ENCODE peak calls at places on chromosomes 2 and 18, in five cellular contexts. One of them, this sample, is unnamed.

GRCh38 chr2:101160454-101160853 is 9.3 kb upstream of the TBC1D8 start:
- DNase-seq in T-helper 9 cell: no peak
- DNase-seq in endothelial cell of umbilical vein: peak
- DNase-seq in NCI-H146: no peak
- DNase-seq in stimulated activated CD8-positive, alpha-beta memory T cell treated with anti-CD3 and anti-CD28 coated beads, Interleukin-12 subunit alpha, Interleukin-12 subunit beta, amount 100 ng/mL, for 1 hour: no peak
- DNase-seq in this sample: no peak

GRCh38 chr2:9336209-9336533 is 87.2 kb downstream of the ITGB1BP1 start:
- DNase-seq in T-helper 9 cell: no peak
- DNase-seq in stimulated activated CD8-positive, alpha-beta memory T cell treated with anti-CD3 and anti-CD28 coated beads, Interleukin-12 subunit alpha, Interleukin-12 subunit beta, amount 100 ng/mL, for 1 hour: no peak
- DNase-seq in NCI-H146: peak
- DNase-seq in endothelial cell of umbilical vein: peak
- DNase-seq in this sample: no peak

GRCh38 chr18:78418379-78418778 is 561.2 kb upstream of the SALL3 start:
- DNase-seq in NCI-H146: no peak
- DNase-seq in T-helper 9 cell: no peak
- DNase-seq in stimulated activated CD8-positive, alpha-beta memory T cell treated with anti-CD3 and anti-CD28 coated beads, Interleukin-12 subunit alpha, Interleukin-12 subunit beta, amount 100 ng/mL, for 1 hour: no peak
- DNase-seq in endothelial cell of umbilical vein: no peak
- DNase-seq in this sample: no peak

GRCh38 chr2:108129636-108130035 is 110.1 kb upstream of the SULT1C3 start:
- DNase-seq in NCI-H146: no peak
- DNase-seq in endothelial cell of umbilical vein: no peak
- DNase-seq in T-helper 9 cell: no peak
- DNase-seq in stimulated activated CD8-positive, alpha-beta memory T cell treated with anti-CD3 and anti-CD28 coated beads, Interleukin-12 subunit alpha, Interleukin-12 subunit beta, amount 100 ng/mL, for 1 hour: no peak
- DNase-seq in this sample: no peak

GRCh38 chr2:226736391-226736790 is 63.2 kb downstream of the IRS1 start:
- DNase-seq in NCI-H146: no peak
- DNase-seq in stimulated activated CD8-positive, alpha-beta memory T cell treated with anti-CD3 and anti-CD28 coated beads, Interleukin-12 subunit alpha, Interleukin-12 subunit beta, amount 100 ng/mL, for 1 hour: no peak
- DNase-seq in endothelial cell of umbilical vein: no peak
- DNase-seq in T-helper 9 cell: no peak
- DNase-seq in this sample: no peak

GRCh38 chr2:10935953-10936942 is 24.5 kb downstream of the KCNF1 start:
- DNase-seq in stimulated activated CD8-positive, alpha-beta memory T cell treated with anti-CD3 and anti-CD28 coated beads, Interleukin-12 subunit alpha, Interleukin-12 subunit beta, amount 100 ng/mL, for 1 hour: no peak
- DNase-seq in NCI-H146: peak
- DNase-seq in T-helper 9 cell: no peak
- DNase-seq in endothelial cell of umbilical vein: peak
- DNase-seq in this sample: no peak

GRCh38 chr2:230685165-230685560 is 27.5 kb upstream of the CAB39 start:
- DNase-seq in T-helper 9 cell: no peak
- DNase-seq in NCI-H146: no peak
- DNase-seq in stimulated activated CD8-positive, alpha-beta memory T cell treated with anti-CD3 and anti-CD28 coated beads, Interleukin-12 subunit alpha, Interleukin-12 subunit beta, amount 100 ng/mL, for 1 hour: no peak
- DNase-seq in endothelial cell of umbilical vein: no peak
- DNase-seq in this sample: no peak

GRCh38 chr2:134365356-134365755 is 111.5 kb downstream of the MGAT5 start:
- DNase-seq in T-helper 9 cell: no peak
- DNase-seq in NCI-H146: no peak
- DNase-seq in stimulated activated CD8-positive, alpha-beta memory T cell treated with anti-CD3 and anti-CD28 coated beads, Interleukin-12 subunit alpha, Interleukin-12 subunit beta, amount 100 ng/mL, for 1 hour: no peak
- DNase-seq in endothelial cell of umbilical vein: no peak
- DNase-seq in this sample: no peak

GRCh38 chr18:32271649-32272324 is 81.9 kb downstream of the MEP1B start:
- DNase-seq in NCI-H146: peak
- DNase-seq in stimulated activated CD8-positive, alpha-beta memory T cell treated with anti-CD3 and anti-CD28 coated beads, Interleukin-12 subunit alpha, Interleukin-12 subunit beta, amount 100 ng/mL, for 1 hour: no peak
- DNase-seq in endothelial cell of umbilical vein: peak
- DNase-seq in T-helper 9 cell: no peak
- DNase-seq in this sample: no peak

GRCh38 chr2:239820836-239821693 is 204.1 kb downstream of the NDUFA10 start:
- DNase-seq in stimulated activated CD8-positive, alpha-beta memory T cell treated with anti-CD3 and anti-CD28 coated beads, Interleukin-12 subunit alpha, Interleukin-12 subunit beta, amount 100 ng/mL, for 1 hour: no peak
- DNase-seq in NCI-H146: no peak
- DNase-seq in T-helper 9 cell: no peak
- DNase-seq in endothelial cell of umbilical vein: no peak
- DNase-seq in this sample: no peak

GRCh38 chr2:127576433-127577207 is 41.1 kb downstream of the MYO7B start:
- DNase-seq in NCI-H146: no peak
- DNase-seq in endothelial cell of umbilical vein: no peak
- DNase-seq in stimulated activated CD8-positive, alpha-beta memory T cell treated with anti-CD3 and anti-CD28 coated beads, Interleukin-12 subunit alpha, Interleukin-12 subunit beta, amount 100 ng/mL, for 1 hour: no peak
- DNase-seq in T-helper 9 cell: no peak
- DNase-seq in this sample: no peak

GRCh38 chr2:125471963-125472362 is 1184.0 kb upstream of the GYPC start:
- DNase-seq in stimulated activated CD8-positive, alpha-beta memory T cell treated with anti-CD3 and anti-CD28 coated beads, Interleukin-12 subunit alpha, Interleukin-12 subunit beta, amount 100 ng/mL, for 1 hour: no peak
- DNase-seq in endothelial cell of umbilical vein: no peak
- DNase-seq in T-helper 9 cell: no peak
- DNase-seq in NCI-H146: peak
- DNase-seq in this sample: no peak